ENCODE peak calls at places on chromosomes 6 and 20, in nine cellular contexts. E is adrenal gland, O is bronchial epithelial cell, J is lower lobe of right lung, C is H9, P is GM06990, H is uterus, V is Peyer's patch, D is pancreas. L is an unnamed sample.

GRCh38 chr6:165249808-165250207 is 59.6 kb downstream of the C6orf118 start:
- DNase-seq in E (no peak), O (no peak), J (no peak), C (no peak), P (no peak), H (no peak), V (no peak), D (no peak), L (no peak)

GRCh38 chr6:89356644-89357043 is 4.1 kb upstream of the UBE2J1 start:
- DNase-seq in E (no peak), O (no peak), J (no peak), C (no peak), P (peak), H (no peak), V (no peak), D (no peak), L (no peak)

GRCh38 chr20:1224205-1224604 is 1.6 kb upstream of the RAD21L1 start:
- DNase-seq in E (no peak), O (no peak), J (no peak), C (no peak), P (no peak), H (no peak), V (no peak), D (no peak), L (no peak)

GRCh38 chr6:2804516-2804915 is 37.1 kb downstream of the SERPINB1 start:
- DNase-seq in E (peak), O (no peak), J (no peak), C (no peak), P (no peak), H (no peak), V (no peak), D (no peak), L (no peak)

GRCh38 chr20:21767739-21768223 is 62.3 kb downstream of the PAX1 start:
- DNase-seq in E (peak), O (no peak), J (peak), C (peak), P (peak), H (no peak), V (no peak), D (no peak), L (no peak)

GRCh38 chr6:146498309-146498708 is 45.3 kb upstream of the RAB32 start:
- DNase-seq in E (no peak), O (no peak), J (no peak), C (no peak), P (no peak), H (no peak), V (no peak), D (no peak), L (no peak)

GRCh38 chr20:17967595-17968365 is 814 bp downstream of the SNX5 start:
- DNase-seq in E (peak), O (no peak), J (no peak), C (no peak), P (no peak), H (no peak), V (no peak), D (no peak), L (no peak)

GRCh38 chr6:43628392-43629103 is 516 bp downstream of the GTPBP2 start:
- DNase-seq in E (peak), O (peak), J (no peak), C (peak), P (peak), H (peak), V (no peak), D (peak), L (peak)

GRCh38 chr20:46741924-46742692 is 32.7 kb downstream of the SLC2A10 start:
- DNase-seq in E (no peak), O (no peak), J (no peak), C (peak), P (no peak), H (no peak), V (no peak), D (no peak), L (no peak)

GRCh38 chr6:89777455-89777854 is 42.1 kb downstream of the MDN1 start:
- DNase-seq in E (no peak), O (no peak), J (no peak), C (no peak), P (no peak), H (no peak), V (no peak), D (no peak), L (no peak)

GRCh38 chr6:47203266-47203967 is 106.3 kb downstream of the TNFRSF21 start:
- DNase-seq in E (no peak), O (peak), J (no peak), C (no peak), P (peak), H (no peak), V (no peak), D (no peak), L (no peak)

GRCh38 chr6:96990462-96990861 is 65.9 kb downstream of the KLHL32 start:
- DNase-seq in E (no peak), O (no peak), J (no peak), C (peak), P (no peak), H (no peak), V (no peak), D (no peak), L (no peak)

GRCh38 chr6:129651291-129651691 is 58.7 kb downstream of the ARHGAP18 start:
- DNase-seq in E (no peak), O (no peak), J (no peak), C (no peak), P (no peak), H (no peak), V (no peak), D (no peak), L (no peak)

GRCh38 chr6:47915017-47915416 is 133.2 kb downstream of the OPN5 start:
- DNase-seq in E (no peak), O (no peak), J (no peak), C (no peak), P (no peak), H (no peak), V (no peak), D (no peak), L (no peak)

GRCh38 chr6:26537846-26538571 is at the start of gene HMGN4:
- DNase-seq in E (peak), O (peak), J (peak), C (peak), P (peak), H (peak), V (peak), D (peak), L (peak)
- TF ChIP-seq CTCF in E (no peak), O (no peak), J (no peak), C (no peak), P (no peak), H (peak), V (no peak), D (no peak), L (no peak)

DNA sequence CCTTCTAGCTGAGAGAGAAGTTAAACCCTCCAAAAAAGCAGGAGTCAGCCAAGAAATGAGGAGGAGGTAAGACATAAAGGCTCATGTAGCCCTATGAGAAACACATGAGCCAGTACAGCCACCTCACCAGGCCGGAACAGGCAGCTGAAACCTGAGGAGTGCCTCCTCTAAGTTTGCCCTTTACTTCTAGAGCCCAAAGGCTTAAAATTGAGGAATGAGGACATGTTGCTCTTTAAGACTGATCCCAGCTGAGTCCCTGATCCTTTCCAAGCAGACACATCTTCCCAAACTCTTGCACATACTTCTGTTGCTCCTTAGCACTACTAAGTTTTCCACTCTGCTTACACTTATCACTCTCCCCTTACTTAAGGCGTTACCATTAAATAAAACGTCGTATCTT is 123.9 kb downstream of the OGFRL1 start:
- DNase-seq in E (no peak), O (peak), J (no peak), C (no peak), P (no peak), H (no peak), V (no peak), D (no peak), L (no peak)
- TF ChIP-seq CTCF in E (no peak), O (no peak), J (no peak), C (no peak), P (no peak), H (no peak), V (no peak), D (no peak), L (no peak)

GRCh38 chr6:19327246-19327645 is 509.9 kb upstream of the ID4 start:
- DNase-seq in E (no peak), O (peak), J (no peak), C (no peak), P (no peak), H (no peak), V (no peak), D (no peak), L (no peak)

GRCh38 chr6:19325335-19325789 is 511.8 kb upstream of the ID4 start:
- DNase-seq in E (no peak), O (no peak), J (no peak), C (no peak), P (no peak), H (no peak), V (no peak), D (no peak), L (no peak)

GRCh38 chr6:19320066-19320465 is 517.1 kb upstream of the ID4 start:
- DNase-seq in E (no peak), O (peak), J (no peak), C (no peak), P (no peak), H (no peak), V (no peak), D (no peak), L (no peak)

GRCh38 chr6:19319005-19319404 is 518.2 kb upstream of the ID4 start:
- DNase-seq in E (no peak), O (no peak), J (no peak), C (no peak), P (no peak), H (no peak), V (no peak), D (no peak), L (no peak)

DNA sequence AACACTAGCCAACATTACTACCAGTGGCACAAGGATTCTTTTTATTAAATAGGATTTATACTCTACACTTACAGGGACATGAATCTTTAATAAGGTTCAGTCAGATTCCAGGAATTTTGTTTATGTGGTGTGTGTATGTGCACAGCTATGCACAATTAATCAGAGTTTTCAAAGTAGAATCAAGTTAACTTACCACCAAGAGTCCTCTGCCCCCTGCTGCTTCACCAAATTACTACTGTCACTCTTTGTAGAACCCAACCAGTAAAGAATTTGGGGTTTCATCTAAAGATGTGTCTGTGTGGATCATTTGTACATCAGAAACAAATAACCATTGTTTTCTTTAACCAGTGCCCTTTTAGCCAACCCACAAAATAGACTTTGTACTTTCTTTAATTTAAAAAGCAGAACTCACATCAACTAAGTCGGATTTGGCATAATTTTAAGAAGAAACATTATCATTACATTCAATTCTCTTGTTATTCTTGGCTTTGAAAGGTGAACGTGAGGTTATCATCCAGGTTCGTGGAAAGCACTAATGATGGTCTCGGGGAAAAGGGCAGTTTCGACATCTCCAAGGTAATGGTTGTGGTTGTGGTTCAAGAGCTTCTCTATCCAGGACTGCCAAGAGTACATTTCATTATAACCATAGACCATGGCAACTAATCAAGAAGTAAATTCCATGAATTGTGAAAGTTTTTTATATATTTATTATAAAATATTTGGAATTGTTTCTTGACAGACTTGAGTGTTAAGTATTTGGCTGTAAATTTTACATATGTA is 514.3 kb upstream of the ID4 start:
- DNase-seq in E (no peak), O (peak), J (no peak), C (no peak), P (no peak), H (no peak), V (no peak), D (no peak), L (no peak)
- TF ChIP-seq CTCF in E (no peak), O (peak), J (no peak), C (no peak), P (no peak), H (no peak), V (no peak), D (no peak), L (no peak)

GRCh38 chr6:116468293-116468692 is 7.1 kb downstream of the CALHM6 start:
- DNase-seq in E (no peak), O (no peak), J (no peak), C (no peak), P (no peak), H (no peak), V (no peak), D (no peak), L (no peak)
- TF ChIP-seq CTCF in E (no peak), O (no peak), J (no peak), C (no peak), P (no peak), H (no peak), V (no peak), D (no peak), L (no peak)

GRCh38 chr6:31901953-31902643 is at the start of gene ZBTB12:
- DNase-seq in E (peak), O (peak), J (peak), C (peak), P (peak), H (peak), V (peak), D (peak), L (peak)
- TF ChIP-seq CTCF in E (peak), O (no peak), J (peak), C (no peak), P (no peak), H (peak), V (no peak), D (no peak), L (no peak)

GRCh38 chr20:34709836-34710567 is 5.9 kb downstream of the TP53INP2 start:
- DNase-seq in E (peak), O (peak), J (peak), C (peak), P (no peak), H (peak), V (peak), D (peak), L (no peak)
- TF ChIP-seq CTCF in E (no peak), O (peak), J (peak), C (peak), P (peak), H (peak), V (no peak), D (no peak), L (no peak)

GRCh38 chr6:558089-558488 is 98.8 kb downstream of the HUS1B start:
- DNase-seq in E (no peak), O (no peak), J (no peak), C (no peak), P (no peak), H (no peak), V (no peak), D (no peak), L (no peak)
- TF ChIP-seq CTCF in E (no peak), O (no peak), J (no peak), C (peak), P (peak), H (no peak), V (peak), D (no peak), L (no peak)

GRCh38 chr6:154092336-154092962 is 53.4 kb downstream of the OPRM1 start:
- DNase-seq in E (no peak), O (no peak), J (no peak), C (no peak), P (no peak), H (no peak), V (no peak), D (no peak), L (no peak)
- TF ChIP-seq CTCF in E (no peak), O (no peak), J (no peak), C (no peak), P (no peak), H (no peak), V (no peak), D (no peak), L (no peak)

GRCh38 chr6:169752074-169752623 is 727 bp downstream of the ERMARD start:
- DNase-seq in E (peak), O (no peak), J (no peak), C (peak), P (no peak), H (no peak), V (no peak), D (no peak), L (no peak)
- TF ChIP-seq CTCF in E (no peak), O (no peak), J (no peak), C (no peak), P (no peak), H (no peak), V (no peak), D (no peak), L (no peak)

GRCh38 chr20:49030954-49031619 is 15.0 kb upstream of the CSE1L start:
- DNase-seq in E (peak), O (no peak), J (peak), C (no peak), P (no peak), H (no peak), V (no peak), D (no peak), L (no peak)

GRCh38 chr20:49029203-49029602 is 16.9 kb upstream of the CSE1L start:
- DNase-seq in E (no peak), O (no peak), J (no peak), C (no peak), P (no peak), H (no peak), V (no peak), D (no peak), L (no peak)

GRCh38 chr20:49024220-49024619 is 21.9 kb upstream of the CSE1L start:
- DNase-seq in E (no peak), O (no peak), J (no peak), C (no peak), P (no peak), H (no peak), V (no peak), D (no peak), L (no peak)

GRCh38 chr20:49032455-49032854 is 13.7 kb upstream of the CSE1L start:
- DNase-seq in E (no peak), O (no peak), J (no peak), C (no peak), P (no peak), H (no peak), V (no peak), D (no peak), L (no peak)

DNA sequence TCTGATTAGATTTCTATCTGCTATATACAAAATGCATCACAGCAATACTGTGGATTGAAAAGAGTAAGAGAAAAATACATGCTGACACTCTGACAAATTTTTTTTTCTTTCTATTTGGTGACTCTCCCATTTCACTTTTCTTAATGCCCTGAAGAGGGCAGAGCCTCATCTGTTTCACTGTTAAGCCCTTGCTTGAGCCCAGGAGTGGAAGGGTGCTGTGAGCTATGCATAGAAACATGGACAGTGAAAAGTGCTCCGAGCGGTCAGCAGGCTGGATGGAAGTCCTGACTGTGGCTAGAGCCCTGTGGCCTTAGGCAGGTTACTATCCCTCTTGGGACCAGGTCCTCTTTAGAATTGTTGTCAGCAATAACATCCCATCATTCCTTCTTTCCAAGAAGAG is 17.4 kb upstream of the CSE1L start:
- DNase-seq in E (peak), O (peak), J (no peak), C (no peak), P (no peak), H (no peak), V (no peak), D (no peak), L (no peak)
- TF ChIP-seq CTCF in E (peak), O (peak), J (no peak), C (peak), P (peak), H (peak), V (no peak), D (no peak), L (no peak)